ENCODE peak calls at places on chromosome 1, in four cellular contexts. H is RWPE1, F is tibial artery, A is Calu3. E is an unnamed sample.

GRCh38 chr1:42756956-42757891 is 9.6 kb downstream of the P3H1 start:
- DNase-seq in H (peak), A (peak), F (no peak), E (no peak)

GRCh38 chr1:40886318-40887011 is 24.3 kb upstream of the CITED4 start:
- DNase-seq in F (no peak), H (peak), A (no peak), E (no peak)

GRCh38 chr1:17611991-17612390 is 72.5 kb downstream of the ARHGEF10L start:
- DNase-seq in H (no peak), F (no peak), A (no peak), E (no peak)

GRCh38 chr1:28631713-28632112 is 11.2 kb downstream of the TAF12 start:
- DNase-seq in A (no peak), H (no peak), F (no peak), E (no peak)

GRCh38 chr1:49842596-49842995 is 181.2 kb downstream of the AGBL4 start:
- DNase-seq in H (no peak), A (no peak), F (no peak), E (no peak)

GRCh38 chr1:220843481-220844011 is 35.7 kb upstream of the HLX start:
- DNase-seq in F (peak), H (no peak), A (no peak), E (no peak)

GRCh38 chr1:234921266-234922062 is 207.2 kb downstream of the TOMM20 start:
- DNase-seq in A (no peak), H (no peak), F (no peak), E (no peak)

GRCh38 chr1:213067366-213067765 is 16.3 kb downstream of the RPS6KC1 start:
- DNase-seq in A (no peak), H (no peak), F (no peak), E (no peak)

GRCh38 chr1:92748138-92748537 is 36.8 kb downstream of the EVI5 start:
- DNase-seq in F (no peak), H (no peak), A (no peak), E (no peak)

GRCh38 chr1:89706700-89707012 is 73.7 kb downstream of the LRRC8C start:
- DNase-seq in F (no peak), H (no peak), A (no peak), E (no peak)

GRCh38 chr1:88544166-88544565 is 139.9 kb upstream of the PKN2 start:
- DNase-seq in H (no peak), F (no peak), A (no peak), E (no peak)

GRCh38 chr1:88537762-88538161 is 146.3 kb upstream of the PKN2 start:
- DNase-seq in A (no peak), F (no peak), H (no peak), E (no peak)

GRCh38 chr1:88538222-88538899 is 145.7 kb upstream of the PKN2 start:
- DNase-seq in A (no peak), F (no peak), H (no peak), E (no peak)

GRCh38 chr1:88540255-88540654 is 143.8 kb upstream of the PKN2 start:
- DNase-seq in F (no peak), H (no peak), A (no peak), E (no peak)
- TF ChIP-seq CTCF in F (no peak), H (no peak), A (no peak), E (no peak)

DNA sequence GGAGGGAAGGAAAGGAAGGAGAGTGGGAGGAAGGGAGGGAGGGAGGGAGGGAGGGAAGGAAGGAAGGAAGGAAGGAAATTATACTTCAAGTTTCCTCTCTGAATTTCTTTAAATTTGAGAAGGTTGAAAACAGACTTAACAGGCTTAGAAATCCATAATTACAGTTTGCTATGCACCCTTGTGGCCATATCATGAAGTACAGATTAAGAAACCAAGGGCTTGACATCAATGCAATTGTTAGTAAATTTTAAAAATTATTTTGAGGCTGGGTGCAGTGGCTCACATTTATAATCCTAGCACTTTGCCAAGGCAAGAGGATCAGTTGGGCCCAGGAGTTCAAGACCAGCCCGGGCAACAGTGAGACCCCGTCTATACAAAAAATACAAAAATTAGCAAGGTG is 14.4 kb downstream of the ANP32E start:
- DNase-seq in H (peak), A (peak), F (no peak), E (no peak)
- TF ChIP-seq CTCF in H (peak), A (no peak), F (peak), E (peak)

GRCh38 chr1:243917177-243917862 is 67.3 kb upstream of the AKT3 start:
- DNase-seq in H (peak), F (no peak), A (peak), E (peak)
- TF ChIP-seq CTCF in H (peak), F (no peak), A (no peak), E (no peak)

GRCh38 chr1:47703981-47704596 is 266.2 kb downstream of the FOXD2 start:
- DNase-seq in A (no peak), H (peak), F (peak), E (no peak)
- TF ChIP-seq CTCF in A (no peak), H (no peak), F (peak), E (peak)

GRCh38 chr1:119472463-119473175 is 34.4 kb upstream of the HSD3B1 start:
- DNase-seq in A (no peak), F (no peak), H (no peak), E (no peak)

GRCh38 chr1:119480175-119480574 is 26.8 kb upstream of the HSD3B1 start:
- DNase-seq in H (no peak), A (no peak), F (no peak), E (no peak)

GRCh38 chr1:119471566-119471965 is 35.4 kb upstream of the HSD3B1 start:
- DNase-seq in F (no peak), H (no peak), A (no peak), E (no peak)

GRCh38 chr1:119477710-119478109 is 29.3 kb upstream of the HSD3B1 start:
- DNase-seq in F (no peak), H (no peak), A (no peak), E (no peak)

GRCh38 chr1:119475866-119476439 is 31.1 kb upstream of the HSD3B1 start:
- DNase-seq in H (peak), F (peak), A (peak), E (peak)
- TF ChIP-seq CTCF in H (peak), F (no peak), A (peak), E (peak)

GRCh38 chr1:1428174-1428573 is 7.1 kb upstream of the ANKRD65 start:
- DNase-seq in H (no peak), A (no peak), F (no peak), E (no peak)

GRCh38 chr1:1429671-1430073 is 5.8 kb upstream of the VWA1 start:
- DNase-seq in F (peak), H (no peak), A (no peak), E (no peak)

GRCh38 chr1:1431845-1432565 is 3.5 kb upstream of the VWA1 start:
- DNase-seq in F (peak), A (peak), H (no peak), E (no peak)

GRCh38 chr1:1431006-1431844 is 4.3 kb upstream of the VWA1 start:
- DNase-seq in A (no peak), F (no peak), H (no peak), E (no peak)

DNA sequence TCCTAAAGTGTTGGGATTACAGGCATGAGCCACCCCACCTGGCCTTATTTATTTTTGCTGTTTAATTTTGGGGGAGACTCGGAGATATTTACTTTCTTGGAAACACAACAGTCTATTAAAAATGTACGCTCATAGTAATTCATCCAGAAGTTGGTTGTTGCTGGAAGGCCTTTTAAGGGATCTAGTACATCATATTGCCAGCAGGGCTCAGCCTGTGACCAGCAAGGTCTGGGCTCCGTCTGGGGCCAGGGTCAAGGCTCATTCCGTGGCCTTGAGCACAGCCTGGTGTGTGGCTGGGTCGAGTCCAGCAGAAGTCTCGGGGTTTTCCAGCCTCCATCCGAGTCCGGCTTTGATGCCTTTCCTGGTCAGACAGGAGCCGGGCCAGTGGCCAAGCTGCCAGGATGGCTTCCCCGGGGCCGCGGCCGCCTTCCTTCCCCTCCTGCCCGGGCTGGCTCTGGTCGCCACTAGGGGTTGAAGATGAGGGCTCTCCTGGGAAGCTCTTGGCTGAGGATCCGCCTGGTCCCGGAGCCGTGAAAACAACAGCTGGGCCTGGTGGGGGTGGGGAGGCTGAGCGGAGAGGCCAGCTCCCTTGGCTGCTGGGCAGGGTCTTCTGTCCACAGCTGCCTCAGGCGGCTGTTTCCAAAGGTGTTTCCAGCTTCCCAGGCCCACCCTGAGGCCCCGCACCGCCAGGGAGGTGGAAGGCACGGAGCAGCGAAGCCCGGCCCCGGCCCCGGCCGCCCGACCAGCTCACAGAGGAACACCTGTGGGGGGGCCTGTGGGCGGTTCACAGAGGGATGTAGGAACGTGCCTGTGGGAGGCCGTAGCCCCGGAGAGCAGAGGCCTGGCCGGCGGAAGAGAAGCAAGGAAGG is 5.1 kb upstream of the VWA1 start:
- DNase-seq in A (peak), H (no peak), F (peak), E (no peak)
- TF ChIP-seq CTCF in A (no peak), H (no peak), F (peak), E (peak)